ENCODE peak calls at places on chromosomes 1 and 21, in six cellular contexts. One of them, this sample, is unnamed.

GRCh38 chr1:2322065-2322571 is 69.2 kb downstream of the MORN1 start:
- DNase-seq in ecto neural progenitor cell: peak; percentile 87
- DNase-seq in progenitor cell of endocrine pancreas: peak; percentile 52
- DNase-seq in SW480: peak; percentile 51
- DNase-seq in amniotic stem cell: peak; percentile 82
- DNase-seq in right lobe of liver: no peak
- DNase-seq in this sample: peak; percentile 84

GRCh38 chr1:155969377-155969791 is 9.0 kb downstream of the ARHGEF2 start:
- DNase-seq in ecto neural progenitor cell: no peak
- DNase-seq in progenitor cell of endocrine pancreas: no peak
- DNase-seq in SW480: no peak
- DNase-seq in amniotic stem cell: no peak
- DNase-seq in right lobe of liver: no peak
- DNase-seq in this sample: no peak

GRCh38 chr1:91592716-91593477 is 92.2 kb downstream of the CDC7 start:
- DNase-seq in ecto neural progenitor cell: no peak
- DNase-seq in progenitor cell of endocrine pancreas: no peak
- DNase-seq in SW480: no peak
- DNase-seq in amniotic stem cell: no peak
- DNase-seq in right lobe of liver: no peak
- DNase-seq in this sample: no peak

GRCh38 chr1:203181586-203182376 is 4.7 kb downstream of the CHI3L1 start:
- DNase-seq in ecto neural progenitor cell: no peak
- DNase-seq in progenitor cell of endocrine pancreas: no peak
- DNase-seq in SW480: no peak
- DNase-seq in amniotic stem cell: no peak
- DNase-seq in right lobe of liver: no peak
- DNase-seq in this sample: no peak

GRCh38 chr1:102191723-102192122 is 195.0 kb upstream of the OLFM3 start:
- DNase-seq in ecto neural progenitor cell: no peak
- DNase-seq in progenitor cell of endocrine pancreas: no peak
- DNase-seq in SW480: peak; percentile 58
- DNase-seq in amniotic stem cell: no peak
- DNase-seq in right lobe of liver: no peak
- DNase-seq in this sample: no peak

GRCh38 chr1:109516872-109517271 is 7.3 kb upstream of the AMIGO1 start:
- DNase-seq in ecto neural progenitor cell: no peak
- DNase-seq in progenitor cell of endocrine pancreas: no peak
- DNase-seq in SW480: no peak
- DNase-seq in amniotic stem cell: no peak
- DNase-seq in right lobe of liver: no peak
- DNase-seq in this sample: no peak

GRCh38 chr1:19647643-19648042 is 3.5 kb downstream of the NBL1 start:
- DNase-seq in ecto neural progenitor cell: no peak
- DNase-seq in progenitor cell of endocrine pancreas: no peak
- DNase-seq in SW480: no peak
- DNase-seq in amniotic stem cell: no peak
- DNase-seq in right lobe of liver: no peak
- DNase-seq in this sample: no peak

GRCh38 chr1:226640288-226640687 is 91.7 kb downstream of the STUM start:
- DNase-seq in ecto neural progenitor cell: no peak
- DNase-seq in progenitor cell of endocrine pancreas: no peak
- DNase-seq in SW480: no peak
- DNase-seq in amniotic stem cell: no peak
- DNase-seq in right lobe of liver: no peak
- DNase-seq in this sample: no peak

GRCh38 chr1:166730299-166730888 is 108.9 kb upstream of the POGK start:
- DNase-seq in ecto neural progenitor cell: no peak
- DNase-seq in progenitor cell of endocrine pancreas: no peak
- DNase-seq in SW480: peak; percentile 17
- DNase-seq in amniotic stem cell: no peak
- DNase-seq in right lobe of liver: no peak
- DNase-seq in this sample: no peak

GRCh38 chr1:201925301-201925567 is 21.1 kb downstream of the LMOD1 start:
- DNase-seq in ecto neural progenitor cell: no peak
- DNase-seq in progenitor cell of endocrine pancreas: no peak
- DNase-seq in SW480: no peak
- DNase-seq in amniotic stem cell: no peak
- DNase-seq in right lobe of liver: no peak
- DNase-seq in this sample: no peak

GRCh38 chr1:204319462-204319861 is 40.3 kb downstream of the PLEKHA6 start:
- DNase-seq in ecto neural progenitor cell: no peak
- DNase-seq in progenitor cell of endocrine pancreas: no peak
- DNase-seq in SW480: peak; percentile 68
- DNase-seq in amniotic stem cell: peak; percentile 81
- DNase-seq in right lobe of liver: no peak
- DNase-seq in this sample: no peak

GRCh38 chr1:16026723-16027484 is 5.1 kb downstream of the CLCNKA start:
- DNase-seq in ecto neural progenitor cell: peak; percentile 94
- DNase-seq in progenitor cell of endocrine pancreas: peak; percentile 71
- DNase-seq in SW480: no peak
- DNase-seq in amniotic stem cell: no peak
- DNase-seq in right lobe of liver: no peak
- DNase-seq in this sample: no peak

GRCh38 chr21:25509862-25510261 is 97.4 kb downstream of the MRPL39 start:
- DNase-seq in ecto neural progenitor cell: no peak
- DNase-seq in progenitor cell of endocrine pancreas: no peak
- DNase-seq in SW480: no peak
- DNase-seq in amniotic stem cell: no peak
- DNase-seq in right lobe of liver: no peak
- DNase-seq in this sample: no peak

GRCh38 chr21:35833991-35834390 is 226.3 kb downstream of the SETD4 start:
- DNase-seq in ecto neural progenitor cell: no peak
- DNase-seq in progenitor cell of endocrine pancreas: no peak
- DNase-seq in SW480: no peak
- DNase-seq in amniotic stem cell: no peak
- DNase-seq in right lobe of liver: no peak
- DNase-seq in this sample: no peak

GRCh38 chr21:33751120-33751519 is 108.8 kb downstream of the ITSN1 start:
- DNase-seq in ecto neural progenitor cell: no peak
- DNase-seq in progenitor cell of endocrine pancreas: no peak
- DNase-seq in SW480: no peak
- DNase-seq in amniotic stem cell: no peak
- DNase-seq in right lobe of liver: no peak
- DNase-seq in this sample: no peak

GRCh38 chr1:198922638-198923430 is 284.0 kb downstream of the PTPRC start:
- DNase-seq in ecto neural progenitor cell: no peak
- DNase-seq in progenitor cell of endocrine pancreas: no peak
- DNase-seq in SW480: no peak
- DNase-seq in amniotic stem cell: no peak
- DNase-seq in right lobe of liver: no peak
- DNase-seq in this sample: no peak